ENCODE peak calls at places on chromosome 22, in eight cellular contexts. U is left ventricle myocardium inferior; C is CD8-positive, alpha-beta T cell; P is astrocyte of the spinal cord; Q is CD8-positive, alpha-beta memory T cell; N is tibial artery; J is colonic mucosa; I is ovary. G is an unnamed sample.

GRCh38 chr22:50548046-50548912 is 2.6 kb downstream of the KLHDC7B start:
- DNase-seq in N (no peak), C (peak; percentile 69), I (no peak), P (no peak), J (no peak), U (no peak), Q (peak; percentile 61), G (no peak)

GRCh38 chr22:22928666-22929380 is 41.2 kb downstream of the IGLL5 start:
- DNase-seq in C (peak; percentile 41), U (peak; percentile 27), N (no peak), I (no peak), J (peak; percentile 28), P (no peak), Q (peak; percentile 49), G (peak; percentile 56)

GRCh38 chr22:44660051-44660830 is 41.8 kb upstream of the PRR5 start:
- DNase-seq in N (no peak), C (no peak), Q (no peak), U (no peak), J (no peak), I (no peak), P (no peak), G (no peak)

GRCh38 chr22:29155966-29156365 is 49.7 kb upstream of the EMID1 start:
- DNase-seq in I (no peak), C (no peak), N (no peak), Q (no peak), J (no peak), U (no peak), P (no peak), G (no peak)

GRCh38 chr22:30159561-30160353 is 79.5 kb downstream of the HORMAD2 start:
- DNase-seq in U (no peak), P (peak; percentile 82), C (no peak), J (no peak), N (no peak), Q (no peak), I (no peak), G (peak; percentile 84)

GRCh38 chr22:48745842-48746788 is 1081.6 kb downstream of the BRD1 start:
- DNase-seq in J (no peak), C (peak; percentile 7), U (no peak), Q (no peak), N (peak; percentile 16), P (no peak), I (no peak), G (no peak)

GRCh38 chr22:44371741-44372525 is 59.2 kb upstream of the SHISAL1 start:
- DNase-seq in Q (no peak), P (no peak), N (no peak), I (peak; percentile 10), U (peak; percentile 5), J (no peak), C (no peak), G (no peak)

GRCh38 chr22:38841211-38841610 is 2.6 kb downstream of the NPTXR start:
- DNase-seq in N (no peak), P (no peak), U (no peak), Q (no peak), I (no peak), J (no peak), C (no peak), G (no peak)

GRCh38 chr22:46052801-46053562 is 76.0 kb upstream of the WNT7B start:
- DNase-seq in C (no peak), Q (no peak), J (peak; percentile 71), P (peak; percentile 38), U (peak; percentile 54), N (peak; percentile 55), I (peak; percentile 62), G (peak; percentile 62)
- H3K4me3 ChIP-seq in C (peak overlapping the region; percentile 48), Q (peak overlapping the region; percentile 31), J (peak overlapping the region; percentile 62), P (peak overlapping the region; percentile 45), U (peak overlapping the region; percentile 84), N (peak overlapping the region; percentile 96), I (peak overlapping the region; percentile 87), G (peak overlapping the region; percentile 77)

DNA sequence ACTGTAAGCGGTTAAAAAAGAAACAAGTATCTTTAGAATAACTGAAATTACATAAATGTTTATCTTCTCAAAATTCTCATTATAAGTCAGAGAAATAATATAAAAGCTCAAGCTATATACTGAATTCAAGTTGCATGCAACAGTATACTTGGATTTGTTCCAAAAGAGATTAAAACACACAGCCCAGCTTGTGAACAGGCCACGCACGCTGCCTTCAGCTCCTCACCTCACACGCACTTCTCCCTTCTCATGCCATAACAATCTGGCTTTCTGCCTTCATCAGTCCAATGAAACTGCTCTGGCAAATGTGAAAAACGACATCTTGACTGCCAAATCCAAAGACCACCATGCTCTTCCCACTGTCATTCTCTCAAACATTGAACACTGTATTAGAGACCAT is 22.1 kb downstream of the ATP6V1E1 start:
- DNase-seq in N (no peak), J (no peak), Q (no peak), I (no peak), C (no peak), U (no peak), P (no peak), G (peak; percentile 58)
- H3K4me3 ChIP-seq in N (no peak overlapping the region), J (no peak overlapping the region), Q (no peak overlapping the region), I (no peak overlapping the region), C (no peak overlapping the region), U (no peak overlapping the region), P (no peak overlapping the region), G (no peak overlapping the region)

DNA sequence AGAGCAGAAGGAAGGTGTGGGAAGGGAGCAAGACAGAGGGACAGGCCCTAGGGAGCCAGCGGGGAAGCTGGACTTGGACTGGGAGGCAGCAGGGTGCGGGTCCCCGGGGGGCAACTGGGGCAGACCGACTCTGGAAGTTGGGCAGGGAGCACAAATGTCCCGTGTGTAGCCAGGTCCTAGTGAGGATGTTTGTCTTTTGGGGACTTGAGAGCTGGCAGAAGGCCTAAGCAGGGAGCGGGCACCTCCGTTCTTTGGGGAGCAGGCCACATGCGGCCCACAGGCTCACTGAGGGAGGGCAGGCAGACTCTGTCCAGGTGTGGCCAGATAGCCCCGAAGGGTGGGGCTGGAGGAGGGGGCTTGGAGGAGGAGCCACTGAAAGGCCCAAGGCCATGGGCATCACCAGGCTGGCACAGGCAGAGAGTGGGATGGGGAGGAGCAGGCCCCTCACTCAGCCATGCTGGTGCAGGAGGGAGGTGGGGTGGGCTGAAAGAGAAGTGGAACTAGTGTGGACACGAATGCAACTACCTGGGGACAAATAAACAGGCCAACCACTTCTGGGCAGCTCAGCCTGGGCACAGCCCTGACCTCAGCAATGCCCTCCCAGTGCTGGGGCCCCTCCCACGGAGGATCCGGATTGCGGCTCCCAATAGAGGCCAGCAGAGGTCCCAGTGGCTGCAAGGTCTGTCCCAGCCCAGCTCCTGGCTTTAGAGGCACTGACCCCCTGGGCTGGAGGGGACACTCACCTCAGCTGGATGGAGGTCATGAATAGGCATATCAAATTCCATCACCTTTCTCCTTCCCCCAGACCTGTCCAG is 1.3 kb upstream of the SCARF2 start:
- DNase-seq in P (no peak), N (no peak), J (no peak), U (no peak), C (no peak), I (peak; percentile 45), Q (no peak), G (no peak)
- H3K4me3 ChIP-seq in P (peak overlapping the region; percentile 53), N (peak overlapping the region; percentile 78), J (no peak overlapping the region), U (peak overlapping the region; percentile 81), C (no peak overlapping the region), I (peak overlapping the region; percentile 81), Q (no peak overlapping the region), G (peak overlapping the region; percentile 91)

GRCh38 chr22:19755145-19755710 is 5.3 kb upstream of the TBX1 start:
- DNase-seq in C (no peak), I (no peak), U (no peak), N (no peak), Q (no peak), P (no peak), J (no peak), G (no peak)
- H3K4me3 ChIP-seq in C (no peak overlapping the region), I (no peak overlapping the region), U (no peak overlapping the region), N (no peak overlapping the region), Q (no peak overlapping the region), P (no peak overlapping the region), J (no peak overlapping the region), G (no peak overlapping the region)

DNA sequence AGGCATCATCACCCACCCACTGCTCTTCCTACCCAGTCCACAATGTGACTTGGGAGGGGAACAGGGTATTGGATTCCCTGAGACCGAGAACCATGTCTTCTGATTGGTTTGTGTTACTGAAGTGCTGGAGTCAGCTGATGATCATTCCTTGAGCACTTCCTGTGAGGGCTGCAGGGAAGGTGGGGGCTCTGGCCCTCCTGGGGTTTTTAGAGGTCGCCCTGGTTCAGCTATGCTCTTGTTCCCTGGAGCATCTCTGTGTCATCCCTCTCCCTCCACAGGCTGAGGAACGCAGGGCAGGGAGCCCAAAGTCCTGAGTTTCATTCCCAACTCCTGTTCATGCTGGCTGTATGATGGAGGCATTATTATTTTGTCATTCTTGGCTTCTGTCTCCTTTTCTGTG is 6.7 kb downstream of the ZC3H7B start:
- DNase-seq in P (peak; percentile 68), I (no peak), J (no peak), C (no peak), Q (no peak), U (no peak), N (no peak), G (peak; percentile 40)
- H3K4me3 ChIP-seq in P (no peak overlapping the region), I (no peak overlapping the region), J (no peak overlapping the region), C (no peak overlapping the region), Q (no peak overlapping the region), U (no peak overlapping the region), N (no peak overlapping the region), G (no peak overlapping the region)

GRCh38 chr22:45689195-45689594 is 17.6 kb downstream of the ATXN10 start:
- DNase-seq in C (no peak), J (no peak), Q (no peak), P (no peak), I (no peak), N (no peak), U (no peak), G (no peak)
- H3K4me3 ChIP-seq in C (no peak overlapping the region), J (no peak overlapping the region), Q (no peak overlapping the region), P (no peak overlapping the region), I (no peak overlapping the region), N (no peak overlapping the region), U (no peak overlapping the region), G (no peak overlapping the region)

GRCh38 chr22:37240941-37241320 is 3.1 kb downstream of the RAC2 start:
- DNase-seq in Q (no peak), C (peak; percentile 32), J (no peak), U (no peak), N (no peak), P (no peak), I (peak; percentile 2), G (no peak)
- H3K4me3 ChIP-seq in Q (peak overlapping the region; percentile 100), C (peak overlapping the region; percentile 98), J (peak overlapping the region; percentile 10), U (no peak overlapping the region), N (no peak overlapping the region), P (no peak overlapping the region), I (no peak overlapping the region), G (no peak overlapping the region)

G was measured in fibroblast of the aortic adventitia.